ENCODE peak calls at places on chromosome 19, in seven cellular contexts. T is HCT116, C is SK-N-SH, E is H1, L is K562, V is GM12878, W is HepG2. Q is an unnamed sample.

GRCh38 chr19:18349524-18350128 is 9.2 kb downstream of the PGPEP1 start:
- DNase-seq in T (no peak), C (peak; percentile 84), E (no peak), L (peak; percentile 73), V (no peak), W (peak; percentile 40), Q (peak; percentile 45)

GRCh38 chr19:49843265-49843664 is 7.7 kb upstream of the PTOV1 start:
- DNase-seq in T (no peak), C (no peak), E (no peak), L (no peak), V (peak; percentile 34), W (no peak), Q (no peak)

GRCh38 chr19:3132971-3133792 is 2.7 kb upstream of the GNA15 start:
- DNase-seq in T (no peak), C (peak; percentile 55), E (no peak), L (peak; percentile 62), V (peak; percentile 85), W (no peak), Q (peak; percentile 61)

GRCh38 chr19:16197188-16197621 is 506 bp upstream of the AP1M1 start:
- DNase-seq in T (no peak), C (no peak), E (no peak), L (no peak), V (no peak), W (peak; percentile 61), Q (no peak)

GRCh38 chr19:11044436-11044835 is 44.8 kb upstream of the LDLR start:
- DNase-seq in T (no peak), C (no peak), E (no peak), L (no peak), V (no peak), W (no peak), Q (no peak)

GRCh38 chr19:17944301-17944700 is 11.5 kb downstream of the CCDC124 start:
- DNase-seq in T (no peak), C (no peak), E (no peak), L (no peak), V (no peak), W (no peak), Q (no peak)

GRCh38 chr19:31504221-31504620 is 155.0 kb upstream of the TSHZ3 start:
- DNase-seq in T (no peak), C (no peak), E (no peak), L (no peak), V (no peak), W (no peak), Q (no peak)

GRCh38 chr19:16143399-16144215 is at the start of gene HSH2D:
- DNase-seq in T (peak; percentile 77), C (no peak), E (peak; percentile 63), L (no peak), V (peak; percentile 90), W (peak; percentile 45), Q (peak; percentile 74)

GRCh38 chr19:46714523-46715106 is 2.3 kb downstream of the PRKD2 start:
- DNase-seq in T (no peak), C (no peak), E (no peak), L (no peak), V (no peak), W (no peak), Q (no peak)

GRCh38 chr19:17052439-17052838 is 22.8 kb downstream of the HAUS8 start:
- DNase-seq in T (peak; percentile 22), C (peak; percentile 62), E (no peak), L (no peak), V (no peak), W (no peak), Q (peak; percentile 36)

GRCh38 chr19:46782355-46783019 is 5.9 kb downstream of the SLC1A5 start:
- DNase-seq in T (no peak), C (no peak), E (no peak), L (no peak), V (no peak), W (no peak), Q (no peak)

GRCh38 chr19:18173572-18174294 is at the start of gene IFI30:
- DNase-seq in T (no peak), C (peak; percentile 88), E (no peak), L (peak; percentile 90), V (peak; percentile 79), W (peak; percentile 68), Q (peak; percentile 49)

GRCh38 chr19:10093295-10094186 is 7.4 kb downstream of the SHFL start:
- DNase-seq in T (no peak), C (no peak), E (no peak), L (no peak), V (no peak), W (no peak), Q (peak; percentile 66)

GRCh38 chr19:32619051-32619685 is 38.2 kb downstream of the PDCD5 start:
- DNase-seq in T (no peak), C (no peak), E (no peak), L (no peak), V (no peak), W (no peak), Q (no peak)

GRCh38 chr19:34963531-34964406 is at the start of gene ZNF792:
- DNase-seq in T (peak; percentile 16), C (peak; percentile 91), E (peak; percentile 7), L (peak; percentile 78), V (no peak), W (peak; percentile 56), Q (peak; percentile 40)

GRCh38 chr19:46495789-46496099 is at the start of gene PNMA8B:
- DNase-seq in T (no peak), C (peak; percentile 99), E (peak; percentile 78), L (peak; percentile 67), V (no peak), W (no peak), Q (no peak)

GRCh38 chr19:17993076-17993813 is 14.7 kb upstream of the ARRDC2 start:
- DNase-seq in T (no peak), C (no peak), E (no peak), L (no peak), V (no peak), W (no peak), Q (peak; percentile 75)

GRCh38 chr19:48033604-48034003 is 10.3 kb downstream of the CABP5 start:
- DNase-seq in T (no peak), C (no peak), E (no peak), L (no peak), V (no peak), W (no peak), Q (no peak)

GRCh38 chr19:55625004-55625326 is 599 bp upstream of the ZNF784 start:
- DNase-seq in T (no peak), C (peak; percentile 4), E (no peak), L (no peak), V (no peak), W (no peak), Q (no peak)

GRCh38 chr19:50516859-50517703 is 3.4 kb upstream of the ASPDH start:
- DNase-seq in T (no peak), C (peak; percentile 25), E (no peak), L (no peak), V (no peak), W (no peak), Q (no peak)

GRCh38 chr19:14015454-14016035 is 9.4 kb upstream of the RFX1 start:
- DNase-seq in T (no peak), C (no peak), E (no peak), L (no peak), V (peak; percentile 94), W (peak; percentile 37), Q (no peak)
- TF ChIP-seq JUND in T (no peak), C (no peak), E (no peak), L (no peak), V (no peak), W (no peak), Q (no peak)

GRCh38 chr19:41584931-41585330 is 9.0 kb downstream of the CEACAM21 start:
- DNase-seq in T (no peak), C (no peak), E (no peak), L (no peak), V (no peak), W (no peak), Q (no peak)

GRCh38 chr19:41584260-41584810 is 8.4 kb downstream of the CEACAM21 start:
- DNase-seq in T (no peak), C (no peak), E (no peak), L (no peak), V (no peak), W (no peak), Q (no peak)

GRCh38 chr19:41587838-41588210 is 11.9 kb downstream of the CEACAM21 start:
- DNase-seq in T (no peak), C (no peak), E (no peak), L (no peak), V (no peak), W (no peak), Q (no peak)

GRCh38 chr19:41587101-41587837 is 11.3 kb downstream of the CEACAM21 start:
- DNase-seq in T (no peak), C (no peak), E (no peak), L (no peak), V (no peak), W (no peak), Q (no peak)

DNA sequence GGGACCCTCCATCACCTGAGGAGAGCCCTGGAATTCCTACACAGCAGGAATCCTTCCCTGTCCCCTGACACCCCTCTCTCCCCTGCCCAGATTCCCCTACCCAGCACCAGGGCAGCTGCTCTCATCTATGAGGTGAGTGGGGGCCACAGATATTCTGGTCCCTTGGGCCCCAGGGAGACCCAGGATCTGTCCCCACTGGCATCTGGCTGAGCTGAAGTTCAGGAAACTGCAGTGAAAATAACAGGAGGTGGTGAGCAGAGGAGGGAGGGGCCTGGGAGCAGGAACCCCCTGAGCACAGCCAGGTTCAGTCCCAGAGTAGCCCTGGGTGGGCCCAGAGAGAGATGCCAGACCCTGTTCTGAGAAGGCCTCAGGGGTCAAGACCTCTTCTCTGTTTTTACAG is 10.1 kb downstream of the CEACAM21 start:
- DNase-seq in T (no peak), C (no peak), E (no peak), L (no peak), V (no peak), W (no peak), Q (no peak)
- TF ChIP-seq JUND in T (no peak), C (no peak), E (no peak), L (no peak), V (no peak), W (no peak), Q (no peak)

DNA sequence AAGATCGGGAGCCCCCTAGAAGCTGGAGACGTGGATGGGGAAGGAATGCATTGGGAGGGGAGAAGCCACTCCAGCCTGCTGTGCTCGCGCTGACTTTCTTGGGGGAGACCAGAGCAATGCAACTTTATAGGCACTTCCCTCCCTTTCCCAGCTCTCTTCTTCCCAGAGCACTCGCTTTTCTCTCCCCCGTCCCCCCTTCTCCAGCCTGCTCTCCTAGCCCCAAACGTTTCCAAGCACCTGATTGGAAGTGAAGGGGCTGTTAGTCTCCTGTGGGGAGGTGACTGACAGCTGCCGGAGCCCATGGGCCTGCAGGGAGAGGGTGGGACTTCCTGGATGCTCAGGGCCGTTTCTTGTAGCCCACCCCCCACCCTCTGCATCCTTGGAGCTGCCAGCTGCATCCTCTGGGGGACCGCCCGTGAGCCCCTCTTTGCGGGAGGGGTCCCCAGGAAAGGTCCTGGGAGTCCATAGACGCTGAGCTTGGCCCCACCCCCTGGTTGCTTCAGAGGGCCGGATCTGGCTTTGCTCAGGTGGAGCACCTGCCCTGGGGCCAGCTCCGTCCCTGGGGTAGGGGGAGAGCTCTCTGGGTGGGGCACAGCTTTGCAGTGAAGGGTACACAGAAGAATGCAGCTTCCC is 2.5 kb downstream of the HDGFL2 start:
- DNase-seq in T (no peak), C (peak; percentile 95), E (peak; percentile 68), L (peak; percentile 38), V (no peak), W (no peak), Q (peak; percentile 63)
- TF ChIP-seq JUND in T (no peak), C (no peak), E (no peak), L (no peak), V (no peak), W (no peak), Q (no peak)

DNA sequence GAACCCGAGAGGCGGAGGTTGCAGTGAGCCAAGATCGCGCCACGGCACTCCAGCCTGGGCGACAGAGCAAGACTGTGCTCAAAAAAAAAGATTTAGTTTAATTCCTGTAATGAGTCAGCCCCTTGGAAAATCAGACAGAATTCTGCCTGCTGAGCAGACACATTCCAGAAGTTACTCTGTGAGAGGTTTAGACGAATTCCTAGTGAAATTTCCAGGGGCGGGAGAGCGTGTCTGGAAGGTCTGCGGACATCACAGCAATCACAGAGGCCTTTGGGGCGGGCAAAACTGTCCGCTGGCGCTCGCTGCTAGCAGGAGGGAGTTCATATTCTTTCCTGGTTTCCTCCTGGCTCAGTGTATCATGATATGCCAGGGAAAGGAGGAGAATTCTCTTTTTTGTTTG is 17.5 kb downstream of the MISP start:
- DNase-seq in T (no peak), C (no peak), E (no peak), L (no peak), V (no peak), W (no peak), Q (no peak)
- TF ChIP-seq JUND in T (no peak), C (no peak), E (no peak), L (no peak), V (no peak), W (no peak), Q (no peak)

Q was measured in T47D.